ENCODE peak calls at places on chromosomes 1 and 21, in four cellular contexts. U, H, D and B are unnamed samples. For H3K4me1, the result is how much of the 10 kb centered on the place peaks cover.

GRCh38 chr1:36157973-36158826 is 2.2 kb downstream of the MAP7D1 start:
- DNase-seq in U (no peak), H (no peak), D (no peak), B (no peak)

GRCh38 chr1:6099787-6100765 is 54.4 kb downstream of the KCNAB2 start:
- DNase-seq in U (no peak), H (no peak), D (no peak), B (no peak)

GRCh38 chr1:15489052-15489736 is 13.3 kb downstream of the CELA2B start:
- DNase-seq in U (no peak), H (no peak), D (peak), B (no peak)

GRCh38 chr1:17630048-17630830 is 90.7 kb downstream of the ARHGEF10L start:
- DNase-seq in U (peak), H (peak), D (peak), B (no peak)

GRCh38 chr1:201495447-201496295 is 11.3 kb downstream of the CSRP1 start:
- DNase-seq in U (peak), H (no peak), D (peak), B (no peak)

GRCh38 chr1:55140546-55140983 is 74.6 kb downstream of the USP24 start:
- DNase-seq in U (peak), H (peak), D (peak), B (peak)

GRCh38 chr1:73859227-73859626 is 338.7 kb downstream of the LRRIQ3 start:
- DNase-seq in U (no peak), H (no peak), D (no peak), B (no peak)

GRCh38 chr21:15669247-15669646 is 60.5 kb upstream of the USP25 start:
- DNase-seq in U (no peak), H (no peak), D (no peak), B (no peak)

GRCh38 chr1:199176713-199177112 is 537.9 kb downstream of the PTPRC start:
- DNase-seq in U (no peak), H (no peak), D (no peak), B (no peak)

GRCh38 chr21:25342811-25343210 is 264.5 kb downstream of the MRPL39 start:
- DNase-seq in U (no peak), H (no peak), D (no peak), B (no peak)

GRCh38 chr1:109785446-109786106 is 21.9 kb upstream of the EPS8L3 start:
- DNase-seq in U (no peak), H (no peak), D (peak), B (no peak)

GRCh38 chr21:42562258-42562657 is 48.6 kb downstream of the SLC37A1 start:
- DNase-seq in U (no peak), H (no peak), D (no peak), B (no peak)

GRCh38 chr1:153968000-153968363 is 280 bp downstream of the CREB3L4 start:
- DNase-seq in U (peak), H (no peak), D (peak), B (no peak)

GRCh38 chr1:231420959-231421615 is 1.0 kb downstream of the EGLN1 start:
- DNase-seq in U (peak), H (no peak), D (peak), B (peak)

GRCh38 chr1:222369991-222370910 is 177.7 kb downstream of the HHIPL2 start:
- DNase-seq in U (no peak), H (no peak), D (no peak), B (no peak)

GRCh38 chr1:97340951-97341350 is 579.9 kb downstream of the DPYD start:
- DNase-seq in U (no peak), H (no peak), D (no peak), B (no peak)

GRCh38 chr1:8409107-8409506 is 91.2 kb downstream of the SLC45A1 start:
- DNase-seq in U (no peak), H (no peak), D (no peak), B (no peak)

GRCh38 chr1:20604678-20605077 is 15.8 kb downstream of the CDA start:
- DNase-seq in U (peak), H (no peak), D (no peak), B (no peak)

GRCh38 chr1:45787905-45788304 is 15.5 kb upstream of the MAST2 start:
- DNase-seq in U (peak), H (no peak), D (no peak), B (no peak)

GRCh38 chr1:116489231-116489697 is 81.6 kb downstream of the CD58 start:
- DNase-seq in U (no peak), H (no peak), D (no peak), B (no peak)

DNA sequence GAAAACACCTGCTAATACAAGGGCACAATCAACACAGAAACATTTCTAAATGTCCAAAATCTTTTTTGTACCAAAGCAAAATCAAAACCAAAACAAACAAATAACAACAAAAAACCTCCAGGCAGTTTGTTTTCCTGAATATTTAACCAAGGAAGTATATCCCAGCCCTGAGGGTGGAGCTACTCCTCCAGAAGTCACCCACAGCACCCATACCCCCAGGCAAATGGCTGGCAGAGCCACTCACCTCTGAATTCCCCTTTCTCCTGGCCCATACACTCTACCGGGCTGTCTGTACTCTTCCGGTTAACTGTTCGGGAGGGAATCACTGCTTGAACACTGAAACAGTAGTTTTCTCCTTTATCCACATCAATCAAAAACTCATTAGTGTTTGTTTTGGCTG is 9.5 kb downstream of the F3 start:
- DNase-seq in U (no peak), H (no peak), D (no peak), B (no peak)
- TF ChIP-seq CTCF in U (no peak), H (no peak), D (no peak), B (no peak)

DNA sequence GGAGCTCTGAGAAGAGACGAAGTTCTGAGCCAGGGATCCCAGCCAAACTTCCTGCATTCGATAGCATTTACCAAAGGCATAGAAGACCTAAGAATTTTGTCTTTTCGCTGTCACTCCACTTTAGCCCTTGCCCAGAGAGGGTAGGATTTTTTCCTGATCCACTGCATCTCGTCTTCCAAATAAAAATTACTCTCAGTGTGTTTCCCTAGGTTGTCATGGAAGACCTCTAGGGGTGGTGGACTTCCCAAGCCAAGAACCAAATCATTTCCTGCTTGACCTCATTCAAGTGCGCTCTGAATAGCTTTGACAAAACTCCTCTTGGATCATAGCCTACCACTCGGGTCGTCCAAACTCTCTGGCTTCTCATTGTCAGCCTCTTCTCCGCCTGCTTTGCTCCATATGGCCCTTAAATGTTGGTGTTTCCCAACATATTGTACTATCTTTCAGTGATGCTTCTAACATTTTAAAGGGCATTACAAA is 444 bp upstream of the C1orf52 start:
- DNase-seq in U (no peak), H (no peak), D (no peak), B (no peak)
- H3K4me3 ChIP-seq in U (peak), H (peak), D (peak), B (peak)

DNA sequence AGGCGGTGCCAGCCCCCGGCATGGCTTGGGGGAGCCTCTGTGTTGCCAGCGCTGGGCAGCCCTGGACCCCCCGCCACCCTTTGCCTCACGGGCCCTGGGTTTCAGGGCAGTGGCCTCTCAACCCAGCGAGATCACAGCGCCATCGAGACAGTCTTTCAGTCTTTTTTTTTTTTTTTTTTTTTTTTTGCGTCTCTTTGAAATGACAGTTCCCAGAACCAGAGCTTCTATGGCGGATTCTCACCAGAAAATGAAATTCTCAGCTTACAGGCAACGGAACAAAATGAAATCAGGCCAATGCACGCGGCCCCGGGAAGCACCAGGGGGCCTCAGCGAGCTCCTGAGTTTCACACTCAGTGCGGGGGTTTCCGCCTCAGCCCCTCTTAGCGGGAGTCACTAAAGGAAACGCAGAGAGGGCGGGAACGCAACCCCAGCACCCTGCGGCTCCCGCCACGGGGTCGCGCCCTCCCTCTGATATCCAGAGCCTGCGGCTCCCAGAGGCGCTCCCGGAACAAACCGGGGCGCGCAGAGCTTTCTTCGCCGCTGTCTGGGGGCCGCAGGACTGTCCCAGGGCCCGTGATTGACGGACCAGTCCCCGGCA is 8.0 kb upstream of the COL6A1 start:
- DNase-seq in U (peak), H (no peak), D (no peak), B (no peak)
- H3K4me1 ChIP-seq in U (under half), H (half or more), D (under half), B (under half)

DNA sequence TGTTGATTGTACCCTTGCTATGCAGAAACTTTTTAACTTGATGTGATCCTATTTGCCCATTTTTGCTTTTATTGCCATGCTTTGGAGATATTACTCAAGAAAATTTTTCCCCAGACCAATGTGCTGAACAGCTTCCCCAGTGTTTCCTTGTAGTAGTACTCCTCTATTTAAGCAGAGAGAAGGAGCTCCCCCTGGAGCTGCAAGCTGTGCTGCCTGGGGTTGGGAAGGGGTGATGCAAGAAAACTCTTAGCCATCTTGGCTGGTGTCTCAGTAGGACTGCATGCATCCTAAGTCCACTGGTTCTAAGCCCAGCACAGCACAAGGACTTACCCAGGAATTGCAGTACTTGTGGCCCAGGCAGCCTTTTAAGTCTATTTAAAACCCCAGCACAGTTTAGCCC is 121.6 kb downstream of the NTMT2 start:
- DNase-seq in U (no peak), H (no peak), D (no peak), B (no peak)
- TF ChIP-seq CTCF in U (no peak), H (no peak), D (no peak), B (no peak)

GRCh38 chr1:37752583-37753471 is 12.1 kb downstream of the EPHA10 start:
- DNase-seq in U (no peak), H (no peak), D (no peak), B (no peak)
- H3K4me3 ChIP-seq in U (peak), H (no peak), D (no peak), B (peak)

GRCh38 chr1:12144969-12145368 is 21.8 kb upstream of the TNFRSF1B start:
- DNase-seq in U (no peak), H (no peak), D (no peak), B (no peak)
- H3K4me1 ChIP-seq in U (under half), H (under half), D (under half), B (under half)

GRCh38 chr1:22803833-22804232 is 93.2 kb downstream of the EPHB2 start:
- DNase-seq in U (no peak), H (no peak), D (no peak), B (no peak)
- TF ChIP-seq CTCF in U (no peak), H (no peak), D (no peak), B (no peak)

GRCh38 chr21:46056450-46056903 is 41.4 kb upstream of the COL6A2 start:
- DNase-seq in U (peak), H (peak), D (peak), B (no peak)
- H3K4me3 ChIP-seq in U (no peak), H (peak), D (no peak), B (no peak)

DNA sequence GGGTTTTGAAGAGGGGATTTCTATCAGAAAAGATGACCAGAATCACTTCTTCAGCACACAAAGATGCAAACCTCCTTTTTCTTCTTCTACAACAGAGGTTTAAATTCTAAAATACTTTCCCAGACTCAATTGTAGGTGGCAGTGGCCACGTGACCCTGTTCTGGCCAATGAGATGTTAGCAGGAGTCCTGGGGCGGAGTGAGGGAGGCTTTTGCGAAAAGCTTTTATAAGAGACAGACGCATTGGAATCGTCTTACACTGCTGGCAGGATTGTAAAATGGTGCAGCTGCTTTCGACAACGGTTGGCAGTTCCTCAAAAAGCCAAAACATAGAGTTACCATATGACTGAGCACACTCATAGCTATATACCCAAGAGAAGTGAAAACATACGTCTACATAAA is 87.1 kb upstream of the MAGI3 start:
- DNase-seq in U (no peak), H (no peak), D (no peak), B (no peak)
- H3K4me1 ChIP-seq in U (under half), H (under half), D (under half), B (under half)

GRCh38 chr21:16855164-16855667 is 657.6 kb upstream of the CXADR start:
- DNase-seq in U (no peak), H (no peak), D (no peak), B (no peak)
- TF ChIP-seq CTCF in U (no peak), H (no peak), D (no peak), B (no peak)